ENCODE peak calls at places on chromosomes 11 and 22, in four cellular contexts. One of them, this sample, is unnamed.

GRCh38 chr22:42114721-42115120 is 15.9 kb downstream of the CYP2D6 start:
- DNase-seq in GM12878: no peak
- DNase-seq in K562: peak; percentile 21
- DNase-seq in HepG2: peak; percentile 54
- DNase-seq in this sample: peak; percentile 23

GRCh38 chr11:26599421-26599820 is 27.4 kb upstream of the MUC15 start:
- DNase-seq in GM12878: no peak
- DNase-seq in K562: no peak
- DNase-seq in HepG2: no peak
- DNase-seq in this sample: no peak

GRCh38 chr22:29457730-29458129 is 19.3 kb downstream of the RFPL1 start:
- DNase-seq in GM12878: peak; percentile 21
- DNase-seq in K562: peak; percentile 65
- DNase-seq in HepG2: peak; percentile 37
- DNase-seq in this sample: peak; percentile 91

GRCh38 chr11:104968856-104969776 is 742 bp upstream of the CASP4 start:
- DNase-seq in GM12878: no peak
- DNase-seq in K562: no peak
- DNase-seq in HepG2: peak; percentile 50
- DNase-seq in this sample: no peak

GRCh38 chr11:70476669-70477068 is 78.3 kb downstream of the CTTN start:
- DNase-seq in GM12878: no peak
- DNase-seq in K562: no peak
- DNase-seq in HepG2: no peak
- DNase-seq in this sample: no peak

GRCh38 chr11:27995082-27995481 is 112.9 kb downstream of the KIF18A start:
- DNase-seq in GM12878: no peak
- DNase-seq in K562: no peak
- DNase-seq in HepG2: no peak
- DNase-seq in this sample: no peak

GRCh38 chr11:4087551-4087950 is 7.0 kb upstream of the RRM1 start:
- DNase-seq in GM12878: no peak
- DNase-seq in K562: no peak
- DNase-seq in HepG2: no peak
- DNase-seq in this sample: no peak

GRCh38 chr22:31106651-31107205 is 640 bp downstream of the SELENOM start:
- DNase-seq in GM12878: no peak
- DNase-seq in K562: no peak
- DNase-seq in HepG2: no peak
- DNase-seq in this sample: peak; percentile 28

GRCh38 chr22:43539572-43540533 is 128.0 kb downstream of the MPPED1 start:
- DNase-seq in GM12878: no peak
- DNase-seq in K562: no peak
- DNase-seq in HepG2: no peak
- DNase-seq in this sample: no peak

GRCh38 chr11:34601609-34602008 is 19.3 kb upstream of the EHF start:
- DNase-seq in GM12878: no peak
- DNase-seq in K562: no peak
- DNase-seq in HepG2: peak; percentile 50
- DNase-seq in this sample: no peak

GRCh38 chr11:90288207-90288821 is 65.5 kb upstream of the CHORDC1 start:
- DNase-seq in GM12878: no peak
- DNase-seq in K562: peak; percentile 19
- DNase-seq in HepG2: peak; percentile 33
- DNase-seq in this sample: peak; percentile 36

DNA sequence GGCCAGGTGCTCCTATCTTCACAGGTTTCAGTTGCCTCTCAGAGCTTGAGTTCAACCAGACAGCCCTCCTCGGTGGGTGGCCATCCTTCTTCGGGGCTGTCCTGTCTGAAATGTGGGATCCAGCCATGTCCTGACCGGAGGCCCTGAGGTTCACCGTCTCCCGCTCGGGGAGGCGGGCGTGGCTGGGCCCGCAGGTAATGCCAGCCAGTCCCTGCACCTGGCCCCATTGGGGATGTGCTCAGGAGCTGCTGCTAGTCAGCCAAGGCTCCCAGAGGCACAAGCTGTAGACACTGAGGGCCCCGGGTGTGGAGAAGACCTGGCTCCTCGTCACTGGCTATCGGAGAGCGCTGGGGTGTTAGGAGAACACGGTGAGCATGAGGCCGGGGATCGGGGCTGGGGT is 32.6 kb downstream of the TSPAN4 start:
- DNase-seq in GM12878: no peak
- DNase-seq in K562: no peak
- DNase-seq in HepG2: no peak
- DNase-seq in this sample: no peak
- TF ChIP-seq BHLHE40 in GM12878: no peak
- TF ChIP-seq BHLHE40 in K562: no peak
- TF ChIP-seq BHLHE40 in HepG2: no peak
- TF ChIP-seq BHLHE40 in this sample: no peak

DNA sequence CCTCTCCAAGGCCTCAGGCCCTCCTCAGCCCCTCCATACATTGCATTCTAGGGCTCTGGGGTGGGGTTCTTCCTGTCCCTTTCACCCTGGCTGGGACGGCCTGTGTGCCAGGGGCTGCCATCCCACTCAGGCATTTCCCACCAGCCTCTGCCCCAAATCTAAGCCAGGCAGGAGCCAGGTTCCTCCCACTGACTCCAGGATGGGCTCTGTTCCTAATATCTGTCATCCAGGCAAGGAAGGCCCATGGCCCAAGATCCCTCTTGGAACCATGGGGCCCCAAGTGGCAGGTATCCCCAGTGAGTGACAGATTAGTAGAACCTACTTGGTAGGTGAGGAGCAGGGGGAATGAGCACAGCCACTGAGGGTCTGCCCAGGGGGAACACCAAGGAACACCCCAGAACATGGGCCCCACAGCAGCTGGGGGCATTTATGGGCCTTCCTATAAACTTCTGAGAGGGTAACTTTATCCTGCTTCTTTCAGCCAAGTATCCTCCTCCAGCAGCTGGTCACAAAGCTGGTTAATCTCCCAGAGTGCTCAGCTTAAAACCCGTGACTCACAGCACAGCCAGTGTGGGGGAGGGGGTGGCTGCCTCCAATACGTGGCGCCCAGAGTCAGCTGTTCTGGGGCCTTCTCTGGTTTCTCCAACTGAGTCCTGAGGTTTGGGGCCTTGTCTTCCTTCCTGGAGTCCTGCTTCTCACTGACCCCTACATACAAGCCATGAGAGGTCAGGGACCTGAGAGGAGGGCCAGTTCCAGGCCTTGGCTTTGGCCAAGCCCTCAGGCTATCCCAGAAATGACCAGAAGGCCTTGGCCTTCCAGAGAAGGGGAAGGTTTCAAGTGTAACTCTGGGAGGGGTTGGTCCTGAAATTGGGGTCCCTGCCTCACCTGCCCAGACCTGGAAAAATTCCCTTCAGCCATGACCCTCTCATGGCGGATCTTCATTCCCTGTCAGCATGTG is 19.9 kb upstream of the MYOD1 start:
- DNase-seq in GM12878: no peak
- DNase-seq in K562: peak; percentile 64
- DNase-seq in HepG2: no peak
- DNase-seq in this sample: no peak
- TF ChIP-seq FOXM1 in GM12878: no peak
- TF ChIP-seq FOXM1 in K562: no peak
- TF ChIP-seq FOXM1 in HepG2: no peak
- TF ChIP-seq FOXM1 in this sample: no peak

DNA sequence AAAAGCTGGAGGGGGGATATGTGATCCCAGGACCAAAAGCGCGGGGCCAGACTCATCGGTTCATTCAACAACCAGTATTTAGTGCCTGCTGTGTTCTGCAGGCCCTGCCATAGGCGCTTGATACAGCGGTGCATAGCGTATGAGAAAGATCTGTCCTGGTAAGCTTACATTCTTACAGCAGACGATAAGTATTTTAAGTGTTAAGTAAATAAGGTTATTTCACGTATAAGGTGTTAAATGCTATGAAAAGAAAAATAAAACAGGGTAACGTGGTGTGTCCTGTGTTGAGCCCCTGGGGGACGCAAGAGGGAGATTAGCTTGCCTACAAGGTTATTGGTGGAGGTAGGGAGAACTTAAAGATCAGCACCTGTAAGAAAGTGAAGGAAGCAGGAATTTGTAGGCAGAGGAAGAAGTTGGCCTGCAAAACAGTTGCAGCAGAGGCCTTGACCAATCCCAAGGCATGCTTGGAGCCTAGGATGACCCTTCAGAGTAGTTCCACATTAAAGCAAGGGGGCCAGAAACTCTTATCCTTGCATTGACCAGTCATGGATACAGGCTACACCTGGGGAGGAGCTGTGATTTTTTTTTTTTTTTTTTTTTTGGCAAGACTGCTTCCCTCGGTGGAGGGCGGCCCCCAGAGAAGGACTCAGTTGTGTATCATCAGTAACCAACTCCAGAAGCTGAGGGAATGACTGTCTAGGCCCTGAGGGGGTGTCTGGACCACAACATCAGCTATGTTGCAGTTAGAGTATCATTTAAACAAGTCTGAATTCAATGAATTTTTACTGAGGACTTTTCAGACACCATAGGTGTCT is 499 bp upstream of the LIPT2 start:
- DNase-seq in GM12878: peak; percentile 2
- DNase-seq in K562: no peak
- DNase-seq in HepG2: no peak
- DNase-seq in this sample: no peak
- TF ChIP-seq FOXK2 in GM12878: no peak
- TF ChIP-seq FOXK2 in K562: no peak
- TF ChIP-seq FOXK2 in HepG2: no peak
- TF ChIP-seq FOXK2 in this sample: no peak

GRCh38 chr11:133947298-133947905 is 9.4 kb downstream of the IGSF9B start:
- DNase-seq in GM12878: no peak
- DNase-seq in K562: peak; percentile 10
- DNase-seq in HepG2: peak; percentile 20
- DNase-seq in this sample: peak; percentile 47

GRCh38 chr11:133945087-133945974 is 11.4 kb downstream of the IGSF9B start:
- DNase-seq in GM12878: no peak
- DNase-seq in K562: peak; percentile 21
- DNase-seq in HepG2: no peak
- DNase-seq in this sample: no peak

GRCh38 chr11:133948711-133949110 is 8.1 kb downstream of the IGSF9B start:
- DNase-seq in GM12878: no peak
- DNase-seq in K562: no peak
- DNase-seq in HepG2: no peak
- DNase-seq in this sample: no peak

GRCh38 chr11:133946018-133946417 is 10.8 kb downstream of the IGSF9B start:
- DNase-seq in GM12878: no peak
- DNase-seq in K562: no peak
- DNase-seq in HepG2: no peak
- DNase-seq in this sample: no peak

GRCh38 chr11:133946541-133947297 is 10.0 kb downstream of the IGSF9B start:
- DNase-seq in GM12878: no peak
- DNase-seq in K562: no peak
- DNase-seq in HepG2: no peak
- DNase-seq in this sample: no peak
- TF ChIP-seq BHLHE40 in GM12878: no peak
- TF ChIP-seq BHLHE40 in K562: no peak
- TF ChIP-seq BHLHE40 in HepG2: no peak
- TF ChIP-seq BHLHE40 in this sample: no peak

DNA sequence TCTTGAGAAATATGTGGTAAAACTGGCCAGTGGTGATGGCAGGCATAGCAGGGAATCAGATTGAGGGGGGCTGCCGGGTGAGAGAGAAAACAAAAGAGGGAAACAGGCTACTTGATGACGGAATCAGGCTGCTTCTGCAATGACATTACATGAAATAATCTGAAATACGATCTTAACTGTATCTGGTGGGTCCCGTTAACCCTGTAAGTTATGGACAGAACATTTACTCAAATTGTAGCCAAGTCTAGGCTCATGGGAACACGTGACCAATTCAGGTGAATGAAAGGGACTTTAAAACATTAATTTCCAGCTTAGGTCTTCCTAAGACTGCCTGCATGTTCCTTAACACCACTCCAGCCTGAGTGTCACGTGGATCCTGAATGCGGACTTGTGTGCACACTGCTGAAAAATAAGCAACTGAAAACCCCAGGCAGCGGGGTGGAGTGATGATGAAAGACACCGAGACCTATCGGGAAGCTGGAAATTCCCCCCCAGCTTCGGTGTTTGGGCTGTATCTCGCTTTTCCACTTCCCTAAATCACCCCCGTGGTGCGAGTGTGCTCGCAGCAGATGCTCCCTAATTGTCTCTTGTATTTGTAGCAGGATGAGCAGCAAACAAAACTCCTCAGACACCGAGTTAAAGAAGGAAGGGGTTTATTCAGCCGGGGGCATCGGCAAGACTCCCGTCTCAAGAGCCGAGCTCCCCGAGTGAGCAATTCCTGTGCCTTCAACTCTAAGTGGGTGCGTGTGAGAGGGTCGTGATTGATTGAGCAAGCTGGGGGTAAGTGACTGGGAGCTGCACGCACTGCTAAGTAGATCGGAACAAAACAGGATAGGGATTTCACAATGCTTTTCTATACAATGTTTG is 145.0 kb upstream of the GRK3 start:
- DNase-seq in GM12878: peak; percentile 20
- DNase-seq in K562: peak; percentile 24
- DNase-seq in HepG2: peak; percentile 37
- DNase-seq in this sample: no peak
- TF ChIP-seq FOXM1 in GM12878: no peak
- TF ChIP-seq FOXM1 in K562: no peak
- TF ChIP-seq FOXM1 in HepG2: no peak
- TF ChIP-seq FOXM1 in this sample: no peak

GRCh38 chr11:96484361-96484760 is 94.5 kb downstream of the JRKL start:
- DNase-seq in GM12878: no peak
- DNase-seq in K562: peak; percentile 69
- DNase-seq in HepG2: no peak
- DNase-seq in this sample: no peak

GRCh38 chr11:96483550-96483949 is 93.7 kb downstream of the JRKL start:
- DNase-seq in GM12878: no peak
- DNase-seq in K562: peak; percentile 43
- DNase-seq in HepG2: no peak
- DNase-seq in this sample: no peak

GRCh38 chr11:96481806-96482592 is 92.2 kb downstream of the JRKL start:
- DNase-seq in GM12878: no peak
- DNase-seq in K562: no peak
- DNase-seq in HepG2: no peak
- DNase-seq in this sample: no peak

GRCh38 chr11:96481204-96481603 is 91.4 kb downstream of the JRKL start:
- DNase-seq in GM12878: no peak
- DNase-seq in K562: no peak
- DNase-seq in HepG2: no peak
- DNase-seq in this sample: no peak

GRCh38 chr11:96486890-96487633 is 97.2 kb downstream of the JRKL start:
- DNase-seq in GM12878: no peak
- DNase-seq in K562: peak; percentile 85
- DNase-seq in HepG2: peak; percentile 84
- DNase-seq in this sample: no peak
- TF ChIP-seq FOXK2 in GM12878: no peak
- TF ChIP-seq FOXK2 in K562: peak; percentile 95
- TF ChIP-seq FOXK2 in HepG2: no peak
- TF ChIP-seq FOXK2 in this sample: no peak

This sample was measured in HEK293T.